ENCODE peak calls at places on chromosome 4, in four cellular contexts. I is GM13976, E is psoas muscle, A is Caco-2. D is an unnamed sample.

GRCh38 chr4:137740192-137740591 is 207.9 kb upstream of the PCDH18 start:
- DNase-seq in A (no peak), E (no peak), I (no peak), D (no peak)

GRCh38 chr4:125762537-125762936 is 447.8 kb downstream of the FAT4 start:
- DNase-seq in A (no peak), I (no peak), E (no peak), D (no peak)

GRCh38 chr4:39660045-39660444 is 21.4 kb upstream of the SMIM14 start:
- DNase-seq in I (no peak), A (no peak), E (no peak), D (no peak)

GRCh38 chr4:38574559-38575333 is 89.3 kb upstream of the KLF3 start:
- DNase-seq in A (no peak), E (peak; percentile 79), I (no peak), D (no peak)

GRCh38 chr4:159248383-159249178 is 145.7 kb downstream of the RAPGEF2 start:
- DNase-seq in I (peak; percentile 18), A (no peak), E (no peak), D (no peak)

GRCh38 chr4:158121203-158121586 is 51.6 kb downstream of the GASK1B start:
- DNase-seq in E (no peak), I (no peak), A (no peak), D (no peak)

GRCh38 chr4:14568356-14568755 is 433.9 kb upstream of the CPEB2 start:
- DNase-seq in E (no peak), A (no peak), I (no peak), D (no peak)

GRCh38 chr4:6221296-6221850 is 21.0 kb upstream of the JAKMIP1 start:
- DNase-seq in A (no peak), E (no peak), I (no peak), D (no peak)

GRCh38 chr4:88391703-88392102 is 13.1 kb downstream of the HERC6 start:
- DNase-seq in E (no peak), I (peak; percentile 1), A (no peak), D (no peak)

GRCh38 chr4:123353656-123354055 is 42.9 kb upstream of the SPRY1 start:
- DNase-seq in E (no peak), I (no peak), A (no peak), D (no peak)

GRCh38 chr4:143185253-143186107 is 763 bp downstream of the USP38 start:
- DNase-seq in E (no peak), A (peak; percentile 35), I (no peak), D (no peak)

GRCh38 chr4:143184217-143184502 is 557 bp upstream of the USP38 start:
- DNase-seq in A (no peak), I (peak; percentile 10), E (no peak), D (no peak)

GRCh38 chr4:143183513-143184216 is 1.1 kb upstream of the USP38 start:
- DNase-seq in I (no peak), E (no peak), A (no peak), D (no peak)

GRCh38 chr4:143186202-143186601 is 1.5 kb downstream of the USP38 start:
- DNase-seq in A (no peak), I (no peak), E (no peak), D (no peak)

DNA sequence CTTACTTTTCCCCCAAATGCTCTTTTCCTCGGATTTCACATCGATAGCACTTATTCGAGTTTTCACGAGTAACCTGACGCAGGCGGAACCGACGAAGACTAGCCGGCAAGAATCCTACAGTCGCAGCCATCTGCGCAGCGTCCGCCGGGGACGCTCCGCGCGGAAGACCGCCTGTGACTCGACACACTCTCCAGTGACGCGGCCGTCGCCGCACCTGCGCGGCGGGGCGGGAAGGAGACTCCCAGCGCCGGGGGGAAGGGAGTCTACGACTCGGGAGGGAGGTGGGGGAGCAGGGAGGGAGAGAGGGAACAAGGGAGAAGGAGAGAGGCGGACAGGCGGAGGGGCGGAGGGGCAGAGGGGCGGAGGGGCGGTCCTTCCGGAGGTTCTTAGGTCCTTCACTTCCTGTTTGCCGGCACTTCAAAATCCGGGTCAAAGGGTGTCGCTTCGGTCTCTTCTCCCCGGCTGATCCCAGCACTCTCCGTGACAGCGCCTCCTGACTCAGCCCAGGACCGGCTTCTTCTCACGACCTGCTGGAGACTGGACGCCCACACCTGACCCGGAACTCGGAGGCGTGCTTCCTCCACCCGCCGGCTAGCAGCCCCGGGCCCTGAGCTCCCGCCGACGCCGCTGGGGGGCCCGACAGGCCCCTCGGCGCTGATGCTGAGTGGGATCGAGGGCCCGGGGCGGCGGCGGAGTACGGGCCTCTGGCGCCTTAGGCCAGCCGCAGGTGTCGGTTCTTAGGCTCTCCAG is at the start of gene USP38:
- DNase-seq in I (peak; percentile 87), A (peak; percentile 97), E (peak; percentile 96), D (peak; percentile 80)
- TF ChIP-seq CTCF in I (no peak), A (no peak), E (no peak), D (no peak)

DNA sequence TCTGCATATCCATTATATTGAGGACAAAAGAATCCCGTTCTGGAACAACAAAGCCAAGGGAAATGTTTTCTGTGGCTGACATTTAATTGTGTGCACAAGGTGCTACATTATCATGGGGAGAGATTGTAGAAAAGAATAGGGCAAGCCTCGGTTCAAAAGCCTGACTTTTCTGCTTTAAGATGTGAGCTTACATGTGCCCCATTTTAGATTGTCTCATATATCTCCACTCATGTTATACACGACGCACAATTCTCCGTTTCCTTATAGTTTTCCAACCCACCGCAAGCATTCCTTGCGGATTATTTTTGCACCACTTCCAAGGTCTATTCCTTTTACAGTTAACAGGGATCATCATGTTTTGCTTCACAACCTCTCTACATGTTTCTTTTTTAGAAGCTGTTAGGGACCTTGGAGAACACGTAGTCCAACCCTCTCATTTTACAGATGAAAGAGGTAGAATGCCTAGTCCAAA is 99.6 kb upstream of the MAML3 start:
- DNase-seq in E (no peak), I (no peak), A (no peak), D (no peak)
- TF ChIP-seq CTCF in E (no peak), I (no peak), A (no peak), D (no peak)

GRCh38 chr4:147526272-147526654 is 45.4 kb downstream of the EDNRA start:
- DNase-seq in E (no peak), I (peak; percentile 10), A (no peak), D (no peak)
- TF ChIP-seq CTCF in E (no peak), I (no peak), A (no peak), D (no peak)

GRCh38 chr4:53658029-53658428 is 66.7 kb upstream of the LNX1 start:
- DNase-seq in I (no peak), E (no peak), A (no peak), D (no peak)

GRCh38 chr4:53659112-53659511 is 67.8 kb upstream of the LNX1 start:
- DNase-seq in E (no peak), A (no peak), I (no peak), D (no peak)

GRCh38 chr4:53654300-53654758 is 63.0 kb upstream of the LNX1 start:
- DNase-seq in E (no peak), I (peak; percentile 20), A (no peak), D (no peak)

GRCh38 chr4:53653484-53654053 is 62.3 kb upstream of the LNX1 start:
- DNase-seq in E (no peak), I (no peak), A (no peak), D (no peak)

GRCh38 chr4:53656421-53656981 is 65.2 kb upstream of the LNX1 start:
- DNase-seq in A (no peak), I (no peak), E (no peak), D (no peak)
- TF ChIP-seq CTCF in A (no peak), I (no peak), E (peak; percentile 15), D (no peak)

DNA sequence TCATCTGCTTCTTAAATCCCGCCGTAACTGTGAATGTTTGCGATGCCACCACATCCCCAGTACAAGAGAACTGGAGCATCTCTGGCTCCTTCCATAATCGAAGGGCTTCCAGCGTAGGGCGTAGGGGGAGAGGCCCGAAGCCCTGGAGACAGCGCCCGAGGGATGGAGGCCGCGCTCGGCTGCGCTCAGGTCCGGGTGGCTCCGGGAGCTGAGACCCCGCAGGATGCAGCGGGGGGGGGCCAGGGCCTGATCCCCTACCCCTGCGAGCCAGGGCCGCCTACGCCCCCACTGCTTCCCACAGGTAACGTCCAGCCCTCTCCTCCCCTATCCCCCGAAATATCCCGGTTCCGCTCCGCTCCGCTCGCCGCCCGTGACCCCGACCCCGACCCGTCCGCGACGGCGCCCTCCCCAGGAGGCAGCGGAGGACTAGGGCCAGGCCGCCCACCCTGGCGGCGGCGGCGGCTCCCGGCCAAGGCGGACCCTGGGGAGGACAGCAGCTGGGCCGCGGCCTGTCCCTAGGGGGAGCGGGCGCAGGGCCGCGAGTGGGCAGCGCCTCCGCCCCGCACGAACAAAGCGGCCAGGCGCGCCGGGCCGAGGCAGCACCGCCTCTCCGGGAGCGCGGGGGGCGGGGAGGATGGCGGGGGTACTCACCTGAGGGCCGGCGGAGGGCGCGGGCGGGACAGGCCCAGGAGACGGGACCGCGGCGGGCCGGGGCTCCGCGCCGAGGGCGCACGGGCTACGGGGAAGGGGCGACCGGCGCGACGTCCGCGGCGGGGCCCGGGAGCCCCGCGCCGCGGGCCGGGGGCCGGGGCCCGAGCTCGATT is 720 bp downstream of the WDFY3 start:
- DNase-seq in I (peak; percentile 32), E (peak; percentile 74), A (peak; percentile 44), D (peak; percentile 73)
- TF ChIP-seq CTCF in I (no peak), E (no peak), A (no peak), D (no peak)

GRCh38 chr4:73619351-73619750 is 885 bp downstream of the RASSF6 start:
- DNase-seq in I (no peak), A (no peak), E (no peak), D (no peak)

GRCh38 chr4:73620115-73620792 is at the start of gene RASSF6:
- DNase-seq in E (no peak), A (peak; percentile 94), I (peak; percentile 24), D (no peak)

GRCh38 chr4:73614468-73614867 is 5.8 kb downstream of the RASSF6 start:
- DNase-seq in A (no peak), E (no peak), I (no peak), D (no peak)

GRCh38 chr4:73615613-73616012 is 4.6 kb downstream of the RASSF6 start:
- DNase-seq in A (no peak), E (no peak), I (no peak), D (no peak)

DNA sequence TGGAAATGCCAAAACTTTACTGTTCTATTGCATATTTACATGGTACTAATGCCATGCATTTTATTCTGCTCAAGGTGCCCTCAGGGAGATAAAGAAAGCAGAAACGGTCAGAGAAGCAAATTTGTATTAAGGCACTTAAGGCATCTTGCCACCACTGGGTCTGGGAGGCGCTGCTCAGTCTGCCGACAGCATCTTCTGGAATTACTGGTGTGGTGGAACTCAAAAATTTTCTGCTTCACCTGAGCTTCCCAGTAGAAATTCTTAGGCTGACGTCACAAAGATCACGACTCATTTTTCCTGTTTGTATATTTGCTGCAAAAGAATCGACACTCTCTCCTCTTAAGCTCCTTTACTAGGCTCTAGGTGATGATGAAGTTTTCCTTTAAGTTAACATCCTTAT is 3.0 kb downstream of the RASSF6 start:
- DNase-seq in A (no peak), I (no peak), E (no peak), D (no peak)
- TF ChIP-seq CTCF in A (no peak), I (no peak), E (no peak), D (no peak)

D was measured in mesothelial cell of epicardium.